ENCODE peak calls at places on chromosomes 7 and 10, in four cellular contexts. One of them, this sample, is unnamed.

GRCh38 chr10:101939718-101940117 is 96.1 kb upstream of the KCNIP2 start:
- DNase-seq in stomach: no peak
- DNase-seq in HL-60: no peak
- DNase-seq in adrenal gland: no peak
- DNase-seq in this sample: no peak

GRCh38 chr7:123748734-123749536 is at the start of gene WASL:
- DNase-seq in HL-60: peak
- DNase-seq in stomach: peak
- DNase-seq in adrenal gland: peak
- DNase-seq in this sample: peak

GRCh38 chr7:123709525-123709924 is 39.3 kb downstream of the WASL start:
- DNase-seq in stomach: no peak
- DNase-seq in HL-60: no peak
- DNase-seq in adrenal gland: no peak
- DNase-seq in this sample: no peak

GRCh38 chr7:28458732-28459131 is 46.4 kb downstream of the CREB5 start:
- DNase-seq in HL-60: no peak
- DNase-seq in adrenal gland: no peak
- DNase-seq in stomach: no peak
- DNase-seq in this sample: no peak

GRCh38 chr7:131538071-131538790 is 18.2 kb downstream of the PODXL start:
- DNase-seq in adrenal gland: no peak
- DNase-seq in stomach: no peak
- DNase-seq in HL-60: no peak
- DNase-seq in this sample: no peak

GRCh38 chr7:156607332-156608175 is 33.0 kb upstream of the RNF32 start:
- DNase-seq in HL-60: no peak
- DNase-seq in stomach: no peak
- DNase-seq in adrenal gland: no peak
- DNase-seq in this sample: no peak

GRCh38 chr10:31677198-31678138 is 251.2 kb downstream of the ARHGAP12 start:
- DNase-seq in HL-60: no peak
- DNase-seq in stomach: no peak
- DNase-seq in adrenal gland: no peak
- DNase-seq in this sample: no peak

GRCh38 chr7:102111063-102111757 is 175.5 kb upstream of the SH2B2 start:
- DNase-seq in stomach: no peak
- DNase-seq in adrenal gland: no peak
- DNase-seq in HL-60: no peak
- DNase-seq in this sample: no peak

GRCh38 chr7:91656486-91657237 is 223.8 kb downstream of the MTERF1 start:
- DNase-seq in HL-60: no peak
- DNase-seq in stomach: no peak
- DNase-seq in adrenal gland: no peak
- DNase-seq in this sample: no peak

GRCh38 chr10:119349341-119349740 is 142.0 kb downstream of the GRK5 start:
- DNase-seq in adrenal gland: no peak
- DNase-seq in HL-60: no peak
- DNase-seq in stomach: no peak
- DNase-seq in this sample: no peak

GRCh38 chr7:134320201-134320600 is 3.5 kb upstream of the SLC35B4 start:
- DNase-seq in adrenal gland: no peak
- DNase-seq in stomach: no peak
- DNase-seq in HL-60: no peak
- DNase-seq in this sample: no peak

GRCh38 chr7:132100981-132101380 is 475.3 kb downstream of the PLXNA4 start:
- DNase-seq in adrenal gland: no peak
- DNase-seq in HL-60: no peak
- DNase-seq in stomach: no peak
- DNase-seq in this sample: no peak

GRCh38 chr7:7231865-7232264 is 49.5 kb downstream of the C1GALT1 start:
- DNase-seq in stomach: no peak
- DNase-seq in adrenal gland: no peak
- DNase-seq in HL-60: no peak
- DNase-seq in this sample: peak

GRCh38 chr10:70850097-70850496 is 34.3 kb downstream of the SGPL1 start:
- DNase-seq in adrenal gland: no peak
- DNase-seq in HL-60: no peak
- DNase-seq in stomach: no peak
- DNase-seq in this sample: no peak

GRCh38 chr10:70174058-70174741 is 3.9 kb upstream of the SAR1A start:
- DNase-seq in HL-60: peak
- DNase-seq in stomach: no peak
- DNase-seq in adrenal gland: no peak
- DNase-seq in this sample: peak

GRCh38 chr10:82535457-82535856 is 660.5 kb downstream of the NRG3 start:
- DNase-seq in adrenal gland: no peak
- DNase-seq in stomach: no peak
- DNase-seq in HL-60: no peak
- DNase-seq in this sample: no peak

GRCh38 chr7:91379246-91379645 is 115.0 kb downstream of the FZD1 start:
- DNase-seq in HL-60: no peak
- DNase-seq in stomach: no peak
- DNase-seq in adrenal gland: no peak
- DNase-seq in this sample: no peak

GRCh38 chr10:93342346-93342745 is 139.8 kb downstream of the MYOF start:
- DNase-seq in adrenal gland: no peak
- DNase-seq in stomach: no peak
- DNase-seq in HL-60: no peak
- DNase-seq in this sample: no peak

GRCh38 chr10:94225589-94225988 is 137.2 kb downstream of the NOC3L start:
- DNase-seq in adrenal gland: peak
- DNase-seq in HL-60: no peak
- DNase-seq in stomach: no peak
- DNase-seq in this sample: no peak

GRCh38 chr7:99008181-99008631 is 129.9 kb downstream of the TRRAP start:
- DNase-seq in stomach: no peak
- DNase-seq in HL-60: no peak
- DNase-seq in adrenal gland: no peak
- DNase-seq in this sample: no peak

GRCh38 chr10:96587255-96588059 is 645 bp upstream of the TM9SF3 start:
- DNase-seq in HL-60: peak
- DNase-seq in stomach: peak
- DNase-seq in adrenal gland: peak
- DNase-seq in this sample: no peak

GRCh38 chr10:100508691-100509150 is 10.9 kb downstream of the SEC31B start:
- DNase-seq in stomach: no peak
- DNase-seq in HL-60: peak
- DNase-seq in adrenal gland: no peak
- DNase-seq in this sample: peak

GRCh38 chr10:77165445-77166316 is 471.9 kb downstream of the KCNMA1 start:
- DNase-seq in adrenal gland: peak
- DNase-seq in stomach: peak
- DNase-seq in HL-60: peak
- DNase-seq in this sample: peak
- TF ChIP-seq CTCF in adrenal gland: peak
- TF ChIP-seq CTCF in stomach: peak
- TF ChIP-seq CTCF in HL-60: peak
- TF ChIP-seq CTCF in this sample: peak

GRCh38 chr7:514651-515598 is 4.7 kb downstream of the PDGFA start:
- DNase-seq in adrenal gland: no peak
- DNase-seq in HL-60: no peak
- DNase-seq in stomach: peak
- DNase-seq in this sample: no peak

GRCh38 chr7:515628-516027 is 4.0 kb downstream of the PDGFA start:
- DNase-seq in stomach: no peak
- DNase-seq in adrenal gland: no peak
- DNase-seq in HL-60: no peak
- DNase-seq in this sample: no peak

GRCh38 chr7:516606-517456 is 2.8 kb downstream of the PDGFA start:
- DNase-seq in stomach: peak
- DNase-seq in adrenal gland: peak
- DNase-seq in HL-60: no peak
- DNase-seq in this sample: no peak

GRCh38 chr7:517848-518629 is 1.6 kb downstream of the PDGFA start:
- DNase-seq in HL-60: no peak
- DNase-seq in adrenal gland: peak
- DNase-seq in stomach: peak
- DNase-seq in this sample: peak

GRCh38 chr7:516216-516605 is 3.4 kb downstream of the PDGFA start:
- DNase-seq in adrenal gland: no peak
- DNase-seq in stomach: no peak
- DNase-seq in HL-60: no peak
- DNase-seq in this sample: no peak
- H3K4me3 ChIP-seq in adrenal gland: no peak
- H3K4me3 ChIP-seq in stomach: peak
- H3K4me3 ChIP-seq in HL-60: no peak
- H3K4me3 ChIP-seq in this sample: no peak

DNA sequence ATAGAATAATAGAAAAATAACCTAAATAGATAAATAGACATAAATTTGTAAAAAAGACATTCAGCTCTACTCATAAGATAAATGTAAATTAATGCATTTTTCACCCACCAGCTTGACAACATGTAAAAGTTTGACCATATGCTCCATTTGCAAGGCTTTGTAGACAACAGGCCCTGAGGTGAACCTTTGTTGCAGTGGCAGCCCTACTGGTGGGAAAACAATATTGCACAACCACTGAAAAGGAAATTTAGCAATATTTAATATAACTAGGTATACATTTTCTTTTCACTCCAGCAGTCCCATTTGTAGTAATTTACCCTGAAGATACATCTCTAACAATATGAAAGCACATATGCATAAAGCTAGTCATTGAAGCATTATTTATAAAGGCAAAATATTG is 39.0 kb upstream of the ADRA2A start:
- DNase-seq in HL-60: no peak
- DNase-seq in adrenal gland: no peak
- DNase-seq in stomach: no peak
- DNase-seq in this sample: no peak
- TF ChIP-seq CTCF in HL-60: no peak
- TF ChIP-seq CTCF in adrenal gland: no peak
- TF ChIP-seq CTCF in stomach: no peak
- TF ChIP-seq CTCF in this sample: peak

GRCh38 chr7:2576742-2577491 is 18.1 kb downstream of the IQCE start:
- DNase-seq in HL-60: no peak
- DNase-seq in adrenal gland: no peak
- DNase-seq in stomach: no peak
- DNase-seq in this sample: no peak
- H3K4me3 ChIP-seq in HL-60: no peak
- H3K4me3 ChIP-seq in adrenal gland: no peak
- H3K4me3 ChIP-seq in stomach: no peak
- H3K4me3 ChIP-seq in this sample: no peak

DNA sequence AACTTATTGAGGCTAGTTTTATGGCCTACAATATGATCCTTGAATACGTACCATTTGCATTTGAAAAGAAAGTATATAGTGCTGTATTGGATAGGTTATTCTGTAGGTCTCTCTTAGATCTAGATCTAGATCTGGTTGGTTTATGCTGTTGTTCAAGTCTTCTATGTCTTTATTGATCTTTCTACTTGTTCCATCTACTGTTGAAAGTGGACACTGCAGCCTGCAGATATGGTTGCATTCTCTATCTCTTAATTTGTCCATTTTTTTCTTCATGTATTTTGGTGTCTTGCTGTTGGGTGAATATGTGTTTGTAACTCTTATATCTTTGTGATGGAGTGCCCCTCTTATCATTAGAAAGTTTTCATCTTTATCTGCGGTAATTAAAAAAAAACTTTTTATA is 139.4 kb upstream of the PCDH15 start:
- DNase-seq in stomach: no peak
- DNase-seq in adrenal gland: no peak
- DNase-seq in HL-60: no peak
- DNase-seq in this sample: peak
- TF ChIP-seq CTCF in stomach: no peak
- TF ChIP-seq CTCF in adrenal gland: no peak
- TF ChIP-seq CTCF in HL-60: no peak
- TF ChIP-seq CTCF in this sample: peak

This sample was measured in GM12865.